ENCODE peak calls at places on chromosomes 16 and 17, in nine cellular contexts. X, U, D, G, M, C, Y, H and O are unnamed samples. For H3K9me2, the result is how much of the 10 kb centered on the place peaks cover.

GRCh38 chr16:10753670-10754069 is 10.0 kb downstream of the NUBP1 start:
- DNase-seq in X (no peak), U (no peak), D (no peak), G (no peak), M (no peak), C (no peak), Y (no peak), H (no peak), O (no peak)

GRCh38 chr16:4275861-4276260 is 3.0 kb upstream of the TFAP4 start:
- DNase-seq in X (no peak), U (no peak), D (no peak), G (no peak), M (no peak), C (no peak), Y (no peak), H (no peak), O (no peak)

GRCh38 chr17:47990962-47991731 is 20.2 kb downstream of the CDK5RAP3 start:
- DNase-seq in X (no peak), U (no peak), D (peak), G (peak), M (no peak), C (peak), Y (no peak), H (no peak), O (no peak)

GRCh38 chr17:4420692-4421131 is 13.0 kb upstream of the SPNS3 start:
- DNase-seq in X (peak), U (peak), D (peak), G (peak), M (peak), C (peak), Y (peak), H (peak), O (peak)

GRCh38 chr17:15999974-16000827 is 577 bp downstream of the TTC19 start:
- DNase-seq in X (peak), U (no peak), D (peak), G (peak), M (no peak), C (no peak), Y (no peak), H (peak), O (peak)

GRCh38 chr17:81339180-81339501 is 44.0 kb upstream of the SLC38A10 start:
- DNase-seq in X (peak), U (no peak), D (no peak), G (no peak), M (no peak), C (peak), Y (no peak), H (peak), O (no peak)

GRCh38 chr17:20852541-20853370 is 190.1 kb downstream of the USP22 start:
- DNase-seq in X (peak), U (no peak), D (peak), G (peak), M (peak), C (peak), Y (peak), H (peak), O (no peak)

GRCh38 chr17:36641877-36642845 is 40.8 kb downstream of the MRM1 start:
- DNase-seq in X (peak), U (no peak), D (peak), G (peak), M (no peak), C (peak), Y (no peak), H (no peak), O (no peak)

GRCh38 chr16:16075463-16076399 is 126.3 kb downstream of the ABCC1 start:
- DNase-seq in X (no peak), U (no peak), D (no peak), G (no peak), M (no peak), C (no peak), Y (no peak), H (no peak), O (no peak)

GRCh38 chr17:82283208-82283749 is 9.8 kb upstream of the CSNK1D start:
- DNase-seq in X (no peak), U (no peak), D (no peak), G (peak), M (peak), C (peak), Y (no peak), H (peak), O (no peak)

GRCh38 chr16:58028541-58029070 is 3.1 kb downstream of the MMP15 start:
- DNase-seq in X (no peak), U (no peak), D (peak), G (no peak), M (no peak), C (peak), Y (no peak), H (no peak), O (no peak)

GRCh38 chr16:7362231-7362630 is 29.6 kb downstream of the RBFOX1 start:
- DNase-seq in X (no peak), U (no peak), D (no peak), G (no peak), M (no peak), C (no peak), Y (no peak), H (no peak), O (no peak)

GRCh38 chr16:1550696-1551095 is 17.2 kb downstream of the TMEM204 start:
- DNase-seq in X (no peak), U (no peak), D (no peak), G (no peak), M (no peak), C (no peak), Y (no peak), H (no peak), O (no peak)

GRCh38 chr16:86924537-86924936 is 346.2 kb downstream of the FOXL1 start:
- DNase-seq in X (no peak), U (no peak), D (no peak), G (peak), M (no peak), C (no peak), Y (no peak), H (peak), O (no peak)
- H3K27ac ChIP-seq in X (no peak), U (no peak), D (no peak), G (peak), M (no peak), C (peak), Y (no peak), H (peak), O (no peak)

DNA sequence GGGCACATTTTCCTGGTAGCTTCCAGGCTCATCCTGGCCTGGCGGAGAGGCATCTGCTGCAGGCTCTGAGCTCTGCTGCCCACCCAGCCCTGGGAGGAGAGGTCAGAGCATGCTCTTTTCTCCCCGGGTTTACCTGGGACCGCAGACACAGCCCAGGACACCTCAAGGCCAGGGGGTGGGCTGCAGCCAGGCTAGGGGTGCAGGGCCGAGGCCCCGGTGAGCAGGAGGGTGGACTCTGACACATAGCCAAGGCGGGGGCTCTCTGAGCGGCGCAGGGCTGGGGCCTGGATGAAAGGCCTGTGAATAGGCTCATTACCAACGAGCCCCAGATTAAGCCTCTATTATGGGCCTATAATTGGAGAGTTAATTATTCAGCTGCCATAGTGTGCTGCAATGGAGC is 42.7 kb downstream of the C16orf78 start:
- DNase-seq in X (no peak), U (no peak), D (no peak), G (no peak), M (no peak), C (no peak), Y (no peak), H (no peak), O (no peak)
- H3K9me2 ChIP-seq in X (under half), U (under half), D (under half), G (under half), M (under half), C (under half), Y (under half), H (under half), O (under half)

DNA sequence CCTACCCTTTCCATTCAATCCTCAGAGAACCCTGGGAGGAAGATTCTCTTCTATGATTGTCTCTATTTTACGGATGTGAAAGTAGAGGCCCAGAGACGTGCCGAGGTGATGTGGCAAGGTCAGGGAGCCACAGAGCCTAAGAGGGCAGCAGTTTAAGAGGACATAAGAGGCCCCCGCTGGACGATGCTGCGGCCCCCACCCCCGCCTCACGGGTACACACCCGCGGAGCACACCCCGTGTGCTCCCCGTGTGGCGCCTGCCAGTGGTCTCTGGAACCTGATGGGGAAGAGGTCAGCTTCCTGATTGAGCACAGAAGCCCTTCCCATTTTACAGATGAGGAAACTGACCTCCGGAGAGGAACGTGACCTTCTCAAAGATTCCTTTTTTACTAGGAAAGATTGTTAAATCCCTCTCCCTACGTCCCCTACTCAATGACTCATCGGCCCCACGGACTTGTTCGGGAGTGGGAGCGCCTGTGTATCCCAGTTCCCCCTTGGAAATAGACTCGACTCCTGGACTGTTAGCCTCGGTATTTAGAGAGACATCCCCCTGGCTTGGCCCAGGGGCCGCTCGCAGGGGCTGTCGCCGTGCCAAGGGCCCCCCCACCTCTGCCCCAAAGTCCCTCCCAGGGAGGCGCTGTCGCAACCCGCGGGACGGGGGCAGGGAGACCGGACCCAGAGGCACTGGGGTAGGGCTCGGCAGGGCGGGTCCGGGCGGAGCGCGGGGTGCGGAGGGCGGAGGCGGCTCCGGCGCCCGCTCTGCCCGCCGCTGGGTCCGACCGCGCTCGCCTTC is at the start of gene ABCC3:
- DNase-seq in X (peak), U (no peak), D (no peak), G (peak), M (peak), C (peak), Y (no peak), H (peak), O (no peak)
- H3K27ac ChIP-seq in X (peak), U (peak), D (no peak), G (no peak), M (peak), C (no peak), Y (no peak), H (peak), O (no peak)

GRCh38 chr17:74325743-74326379 is at the start of gene KIF19:
- DNase-seq in X (peak), U (no peak), D (peak), G (peak), M (no peak), C (peak), Y (peak), H (no peak), O (no peak)
- H3K9me2 ChIP-seq in X (under half), U (under half), D (under half), G (under half), M (under half), C (under half), Y (under half), H (under half), O (under half)

GRCh38 chr17:79836952-79837887 is 2.0 kb downstream of the CBX4 start:
- DNase-seq in X (peak), U (peak), D (peak), G (peak), M (peak), C (peak), Y (peak), H (peak), O (peak)
- H3K27ac ChIP-seq in X (peak), U (peak), D (no peak), G (peak), M (peak), C (no peak), Y (no peak), H (peak), O (peak)